ENCODE peak calls at places on chromosomes 1 and 21, in five cellular contexts. One of them, this sample, is unnamed.

GRCh38 chr21:43338951-43339350 is 88.0 kb downstream of the SIK1 start:
- DNase-seq in GM23248: no peak
- DNase-seq in fibroblast of the aortic adventitia: no peak
- DNase-seq in HepG2: no peak
- DNase-seq in PC-3: no peak
- DNase-seq in this sample: no peak

GRCh38 chr1:207922554-207922953 is 11.6 kb upstream of the CD34 start:
- DNase-seq in fibroblast of the aortic adventitia: no peak
- DNase-seq in HepG2: no peak
- DNase-seq in GM23248: no peak
- DNase-seq in PC-3: no peak
- DNase-seq in this sample: no peak

GRCh38 chr1:94602312-94602711 is 60.8 kb upstream of the F3 start:
- DNase-seq in PC-3: peak
- DNase-seq in HepG2: no peak
- DNase-seq in fibroblast of the aortic adventitia: no peak
- DNase-seq in GM23248: peak
- DNase-seq in this sample: peak

GRCh38 chr1:207805841-207806421 is 54.1 kb downstream of the CD46 start:
- DNase-seq in fibroblast of the aortic adventitia: peak
- DNase-seq in PC-3: peak
- DNase-seq in HepG2: no peak
- DNase-seq in GM23248: peak
- DNase-seq in this sample: peak

GRCh38 chr1:207519505-207520399 is 23.8 kb downstream of the CR1 start:
- DNase-seq in fibroblast of the aortic adventitia: no peak
- DNase-seq in GM23248: peak
- DNase-seq in HepG2: no peak
- DNase-seq in PC-3: no peak
- DNase-seq in this sample: no peak

GRCh38 chr1:184485731-184486723 is 99.2 kb downstream of the C1orf21 start:
- DNase-seq in PC-3: peak
- DNase-seq in fibroblast of the aortic adventitia: peak
- DNase-seq in GM23248: peak
- DNase-seq in HepG2: no peak
- DNase-seq in this sample: peak

GRCh38 chr21:33761104-33762036 is 119.1 kb downstream of the ITSN1 start:
- DNase-seq in GM23248: peak
- DNase-seq in HepG2: peak
- DNase-seq in PC-3: peak
- DNase-seq in fibroblast of the aortic adventitia: peak
- DNase-seq in this sample: peak

GRCh38 chr1:31696246-31696645 is 7.6 kb downstream of the COL16A1 start:
- DNase-seq in fibroblast of the aortic adventitia: no peak
- DNase-seq in PC-3: no peak
- DNase-seq in GM23248: no peak
- DNase-seq in HepG2: no peak
- DNase-seq in this sample: no peak

GRCh38 chr1:42941640-42942330 is 16.9 kb downstream of the SLC2A1 start:
- DNase-seq in PC-3: peak
- DNase-seq in GM23248: peak
- DNase-seq in fibroblast of the aortic adventitia: peak
- DNase-seq in HepG2: no peak
- DNase-seq in this sample: peak

GRCh38 chr1:96804649-96805048 is 83.1 kb downstream of the PTBP2 start:
- DNase-seq in PC-3: no peak
- DNase-seq in GM23248: no peak
- DNase-seq in fibroblast of the aortic adventitia: no peak
- DNase-seq in HepG2: no peak
- DNase-seq in this sample: peak

GRCh38 chr1:50208296-50208695 is 99.6 kb downstream of the ELAVL4 start:
- DNase-seq in fibroblast of the aortic adventitia: no peak
- DNase-seq in PC-3: no peak
- DNase-seq in GM23248: peak
- DNase-seq in HepG2: no peak
- DNase-seq in this sample: no peak

GRCh38 chr21:17513214-17514123 is 626 bp downstream of the CXADR start:
- DNase-seq in PC-3: peak
- DNase-seq in GM23248: peak
- DNase-seq in fibroblast of the aortic adventitia: peak
- DNase-seq in HepG2: peak
- DNase-seq in this sample: peak

GRCh38 chr1:33029921-33030320 is 6.8 kb downstream of the AK2 start:
- DNase-seq in fibroblast of the aortic adventitia: no peak
- DNase-seq in PC-3: no peak
- DNase-seq in GM23248: no peak
- DNase-seq in HepG2: no peak
- DNase-seq in this sample: no peak

GRCh38 chr1:18045206-18045605 is 62.4 kb upstream of the IGSF21 start:
- DNase-seq in GM23248: no peak
- DNase-seq in fibroblast of the aortic adventitia: no peak
- DNase-seq in HepG2: no peak
- DNase-seq in PC-3: no peak
- DNase-seq in this sample: no peak

GRCh38 chr1:205491794-205492193 is 12.7 kb upstream of the CDK18 start:
- DNase-seq in PC-3: no peak
- DNase-seq in GM23248: peak
- DNase-seq in HepG2: no peak
- DNase-seq in fibroblast of the aortic adventitia: peak
- DNase-seq in this sample: no peak

GRCh38 chr1:81699234-81699633 is 101.5 kb upstream of the ADGRL2 start:
- DNase-seq in HepG2: no peak
- DNase-seq in fibroblast of the aortic adventitia: peak
- DNase-seq in GM23248: peak
- DNase-seq in PC-3: peak
- DNase-seq in this sample: peak

GRCh38 chr21:32252136-32252535 is 26.7 kb downstream of the MIS18A start:
- DNase-seq in GM23248: no peak
- DNase-seq in fibroblast of the aortic adventitia: no peak
- DNase-seq in PC-3: no peak
- DNase-seq in HepG2: no peak
- DNase-seq in this sample: no peak

DNA sequence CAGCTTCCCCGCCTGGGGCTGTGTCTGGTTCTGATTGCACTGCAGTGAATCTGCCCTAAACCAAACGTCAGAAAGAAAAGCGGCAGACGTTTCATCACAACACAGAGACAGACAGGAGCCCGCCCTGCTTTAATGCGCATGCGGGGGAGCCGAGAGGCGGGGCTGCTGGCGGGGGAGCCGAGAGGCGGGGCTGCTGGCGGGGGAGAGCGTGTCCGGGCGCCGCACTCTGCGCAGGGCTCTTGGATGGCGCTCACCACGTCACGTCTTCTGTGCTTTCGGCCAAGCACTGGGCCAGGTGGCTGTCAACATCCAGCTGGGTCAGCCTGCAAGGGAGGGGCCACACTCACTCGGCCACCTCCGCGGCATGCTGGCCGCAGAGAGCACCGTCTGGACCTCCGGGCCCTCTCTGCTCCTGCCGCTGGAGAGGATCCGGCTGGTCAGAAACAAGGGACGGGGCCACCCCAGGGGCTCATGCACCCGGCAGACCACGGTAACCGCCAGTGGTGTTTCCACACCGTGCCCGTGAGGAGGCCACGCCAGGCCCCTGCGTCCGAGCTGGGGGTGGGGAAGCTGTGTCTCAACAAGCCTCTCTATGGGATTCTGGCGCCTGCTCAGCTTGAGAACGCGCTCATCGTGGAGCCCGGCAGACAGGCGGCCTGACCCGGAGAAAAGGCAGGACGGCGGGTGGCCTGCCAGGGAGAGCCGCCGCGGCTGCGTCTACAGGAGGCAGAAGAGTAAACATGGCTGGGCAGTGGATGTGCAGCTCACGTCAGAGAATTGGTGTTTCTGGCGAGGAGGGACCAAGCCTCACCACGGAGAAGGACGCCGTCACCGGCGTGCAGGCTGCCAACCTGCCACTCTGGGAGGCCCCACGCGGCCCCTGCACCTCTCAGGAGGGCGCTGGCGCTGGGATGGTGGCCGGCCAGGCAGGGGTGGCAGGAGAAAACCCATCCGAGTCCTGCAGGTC is 4.8 kb downstream of the FAAP20 start:
- DNase-seq in HepG2: peak
- DNase-seq in GM23248: peak
- DNase-seq in fibroblast of the aortic adventitia: peak
- DNase-seq in PC-3: peak
- DNase-seq in this sample: peak
- H3K4me3 ChIP-seq in HepG2: peak
- H3K4me3 ChIP-seq in GM23248: peak
- H3K4me3 ChIP-seq in fibroblast of the aortic adventitia: peak
- H3K4me3 ChIP-seq in PC-3: peak
- H3K4me3 ChIP-seq in this sample: peak

GRCh38 chr1:180117764-180118116 is 36.9 kb upstream of the QSOX1 start:
- DNase-seq in fibroblast of the aortic adventitia: peak
- DNase-seq in HepG2: no peak
- DNase-seq in PC-3: peak
- DNase-seq in GM23248: peak
- DNase-seq in this sample: peak

GRCh38 chr1:180112091-180112490 is 42.6 kb upstream of the QSOX1 start:
- DNase-seq in fibroblast of the aortic adventitia: no peak
- DNase-seq in GM23248: no peak
- DNase-seq in HepG2: no peak
- DNase-seq in PC-3: no peak
- DNase-seq in this sample: no peak

GRCh38 chr1:180114546-180114945 is 40.1 kb upstream of the QSOX1 start:
- DNase-seq in fibroblast of the aortic adventitia: no peak
- DNase-seq in PC-3: no peak
- DNase-seq in GM23248: no peak
- DNase-seq in HepG2: no peak
- DNase-seq in this sample: no peak

GRCh38 chr1:180116964-180117763 is 37.5 kb upstream of the QSOX1 start:
- DNase-seq in PC-3: peak
- DNase-seq in fibroblast of the aortic adventitia: peak
- DNase-seq in HepG2: peak
- DNase-seq in GM23248: no peak
- DNase-seq in this sample: peak

DNA sequence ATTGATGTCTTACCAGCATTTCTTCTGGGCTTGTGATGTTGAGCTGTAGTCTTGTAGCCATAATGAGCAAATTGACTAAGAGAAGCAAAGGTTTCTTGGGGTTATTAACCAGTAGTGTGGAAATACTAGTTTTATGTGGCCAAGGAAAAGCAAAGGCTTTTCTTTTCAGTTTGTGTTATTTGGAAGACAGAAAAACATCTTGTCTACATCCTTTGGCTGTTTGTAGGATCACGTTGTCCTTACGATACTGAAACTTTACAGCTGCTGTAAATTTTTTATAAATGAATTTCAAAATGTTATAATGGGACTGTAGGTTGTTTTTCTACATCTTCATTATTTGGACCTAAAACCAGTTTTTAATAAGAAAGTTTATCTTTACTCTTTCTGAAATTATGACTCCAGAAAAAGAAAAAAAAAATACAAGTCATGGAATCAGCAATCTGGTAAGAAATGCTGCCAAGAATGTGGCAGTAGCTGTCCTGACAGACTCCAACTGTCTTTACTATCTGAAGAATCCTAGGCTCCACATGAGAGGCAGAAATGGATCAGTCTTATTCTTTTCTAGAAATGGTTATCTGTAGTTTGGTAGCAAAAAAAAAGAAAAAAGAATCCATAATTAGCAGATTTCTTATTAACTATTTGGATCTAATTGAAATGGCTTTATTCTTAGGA is 41.6 kb upstream of the QSOX1 start:
- DNase-seq in HepG2: no peak
- DNase-seq in PC-3: no peak
- DNase-seq in GM23248: no peak
- DNase-seq in fibroblast of the aortic adventitia: peak
- DNase-seq in this sample: peak
- H3K4me3 ChIP-seq in HepG2: no peak
- H3K4me3 ChIP-seq in PC-3: no peak
- H3K4me3 ChIP-seq in GM23248: no peak
- H3K4me3 ChIP-seq in fibroblast of the aortic adventitia: no peak
- H3K4me3 ChIP-seq in this sample: no peak

DNA sequence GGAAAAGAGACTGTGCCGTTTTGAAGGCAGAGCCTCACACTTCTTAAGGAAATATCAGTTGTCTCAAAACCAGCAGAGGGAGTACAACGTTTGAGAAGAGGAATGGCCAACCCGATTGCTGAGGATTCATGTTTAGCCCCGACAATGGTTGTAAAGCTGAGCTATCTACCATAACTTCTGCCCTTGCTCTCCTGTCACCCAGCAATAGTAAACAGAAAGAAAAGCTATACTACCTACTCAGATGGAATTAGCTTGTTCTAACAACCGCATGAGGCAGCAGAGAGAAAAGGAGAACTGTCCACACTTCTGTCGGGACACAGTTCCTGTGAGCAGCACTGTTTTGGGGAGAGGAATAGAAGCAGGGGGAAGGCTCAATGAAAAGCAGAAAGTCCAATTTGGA is 91.2 kb downstream of the SLC45A1 start:
- DNase-seq in fibroblast of the aortic adventitia: peak
- DNase-seq in PC-3: peak
- DNase-seq in GM23248: peak
- DNase-seq in HepG2: peak
- DNase-seq in this sample: peak
- H3K4me3 ChIP-seq in fibroblast of the aortic adventitia: no peak
- H3K4me3 ChIP-seq in PC-3: no peak
- H3K4me3 ChIP-seq in GM23248: peak
- H3K4me3 ChIP-seq in HepG2: no peak
- H3K4me3 ChIP-seq in this sample: no peak

GRCh38 chr1:102002057-102002456 is 5.3 kb upstream of the OLFM3 start:
- DNase-seq in GM23248: no peak
- DNase-seq in fibroblast of the aortic adventitia: no peak
- DNase-seq in PC-3: no peak
- DNase-seq in HepG2: no peak
- DNase-seq in this sample: no peak

GRCh38 chr1:101992816-101993575 is 3.7 kb downstream of the OLFM3 start:
- DNase-seq in PC-3: no peak
- DNase-seq in fibroblast of the aortic adventitia: no peak
- DNase-seq in HepG2: no peak
- DNase-seq in GM23248: no peak
- DNase-seq in this sample: no peak

GRCh38 chr1:101995984-101996731 is 568 bp downstream of the OLFM3 start:
- DNase-seq in PC-3: no peak
- DNase-seq in HepG2: no peak
- DNase-seq in GM23248: no peak
- DNase-seq in fibroblast of the aortic adventitia: no peak
- DNase-seq in this sample: no peak

GRCh38 chr1:101993703-101994102 is 3.0 kb downstream of the OLFM3 start:
- DNase-seq in GM23248: peak
- DNase-seq in PC-3: peak
- DNase-seq in HepG2: no peak
- DNase-seq in fibroblast of the aortic adventitia: no peak
- DNase-seq in this sample: no peak

GRCh38 chr1:101996830-101997485 is at the start of gene OLFM3:
- DNase-seq in fibroblast of the aortic adventitia: no peak
- DNase-seq in GM23248: peak
- DNase-seq in HepG2: peak
- DNase-seq in PC-3: no peak
- DNase-seq in this sample: no peak
- H3K4me3 ChIP-seq in fibroblast of the aortic adventitia: no peak
- H3K4me3 ChIP-seq in GM23248: no peak
- H3K4me3 ChIP-seq in HepG2: no peak
- H3K4me3 ChIP-seq in PC-3: no peak
- H3K4me3 ChIP-seq in this sample: no peak

This sample was measured in fibroblast of villous mesenchyme.